ENCODE peak calls at places on chromosome 5, in five cellular contexts. One of them, this sample, is unnamed.

GRCh38 chr5:32193591-32193990 is 19.5 kb upstream of the GOLPH3 start:
- DNase-seq in AG04449: peak; percentile 42
- DNase-seq in right lobe of liver: peak; percentile 90
- DNase-seq in A673: peak; percentile 61
- DNase-seq in mucosa of descending colon: peak; percentile 86
- DNase-seq in this sample: peak; percentile 81

GRCh38 chr5:147522435-147522834 is 12.6 kb upstream of the DPYSL3 start:
- DNase-seq in right lobe of liver: no peak
- DNase-seq in mucosa of descending colon: no peak
- DNase-seq in AG04449: no peak
- DNase-seq in A673: peak; percentile 91
- DNase-seq in this sample: no peak

GRCh38 chr5:34717426-34718327 is 61.5 kb downstream of the RAI14 start:
- DNase-seq in right lobe of liver: no peak
- DNase-seq in AG04449: peak; percentile 97
- DNase-seq in mucosa of descending colon: no peak
- DNase-seq in A673: peak; percentile 57
- DNase-seq in this sample: no peak

GRCh38 chr5:143758750-143759149 is 53.2 kb upstream of the HMHB1 start:
- DNase-seq in A673: no peak
- DNase-seq in mucosa of descending colon: no peak
- DNase-seq in right lobe of liver: no peak
- DNase-seq in AG04449: no peak
- DNase-seq in this sample: no peak

GRCh38 chr5:43039468-43040286 is 442 bp downstream of the ANXA2R start:
- DNase-seq in AG04449: no peak
- DNase-seq in A673: peak; percentile 85
- DNase-seq in mucosa of descending colon: peak; percentile 71
- DNase-seq in right lobe of liver: peak; percentile 75
- DNase-seq in this sample: peak; percentile 65

GRCh38 chr5:141039061-141039460 is 12.1 kb upstream of the PCDHB1 start:
- DNase-seq in right lobe of liver: no peak
- DNase-seq in mucosa of descending colon: no peak
- DNase-seq in AG04449: no peak
- DNase-seq in A673: peak; percentile 5
- DNase-seq in this sample: no peak

GRCh38 chr5:139655727-139656271 is 7.7 kb downstream of the CXXC5 start:
- DNase-seq in mucosa of descending colon: peak; percentile 60
- DNase-seq in AG04449: no peak
- DNase-seq in right lobe of liver: peak; percentile 84
- DNase-seq in A673: no peak
- DNase-seq in this sample: no peak

GRCh38 chr5:40441733-40442132 is 238.0 kb upstream of the PTGER4 start:
- DNase-seq in AG04449: no peak
- DNase-seq in right lobe of liver: no peak
- DNase-seq in A673: no peak
- DNase-seq in mucosa of descending colon: peak; percentile 44
- DNase-seq in this sample: no peak

GRCh38 chr5:1038417-1039209 is 30.0 kb downstream of the NKD2 start:
- DNase-seq in AG04449: no peak
- DNase-seq in mucosa of descending colon: no peak
- DNase-seq in right lobe of liver: peak; percentile 37
- DNase-seq in A673: peak; percentile 96
- DNase-seq in this sample: no peak

GRCh38 chr5:158152151-158152550 is 293.2 kb upstream of the CLINT1 start:
- DNase-seq in right lobe of liver: no peak
- DNase-seq in A673: no peak
- DNase-seq in AG04449: no peak
- DNase-seq in mucosa of descending colon: no peak
- DNase-seq in this sample: no peak

GRCh38 chr5:102090770-102091169 is 205.3 kb downstream of the SLCO4C1 start:
- DNase-seq in A673: peak; percentile 58
- DNase-seq in mucosa of descending colon: no peak
- DNase-seq in right lobe of liver: no peak
- DNase-seq in AG04449: no peak
- DNase-seq in this sample: no peak

GRCh38 chr5:53877243-53877642 is 316.8 kb downstream of the NDUFS4 start:
- DNase-seq in mucosa of descending colon: no peak
- DNase-seq in AG04449: peak; percentile 54
- DNase-seq in right lobe of liver: no peak
- DNase-seq in A673: no peak
- DNase-seq in this sample: no peak

GRCh38 chr5:110852541-110852940 is 113.7 kb downstream of the SLC25A46 start:
- DNase-seq in right lobe of liver: no peak
- DNase-seq in AG04449: no peak
- DNase-seq in A673: no peak
- DNase-seq in mucosa of descending colon: no peak
- DNase-seq in this sample: no peak

GRCh38 chr5:131488463-131488862 is 146.6 kb downstream of the RAPGEF6 start:
- DNase-seq in mucosa of descending colon: no peak
- DNase-seq in right lobe of liver: no peak
- DNase-seq in AG04449: no peak
- DNase-seq in A673: no peak
- DNase-seq in this sample: no peak

GRCh38 chr5:155239803-155240202 is 226.2 kb downstream of the KIF4B start:
- DNase-seq in mucosa of descending colon: no peak
- DNase-seq in AG04449: no peak
- DNase-seq in A673: no peak
- DNase-seq in right lobe of liver: no peak
- DNase-seq in this sample: no peak

GRCh38 chr5:78647838-78648358 is 674 bp downstream of the LHFPL2 start:
- DNase-seq in mucosa of descending colon: peak; percentile 77
- DNase-seq in right lobe of liver: peak; percentile 69
- DNase-seq in AG04449: no peak
- DNase-seq in A673: peak; percentile 67
- DNase-seq in this sample: peak; percentile 76

GRCh38 chr5:116361171-116361967 is 213.3 kb downstream of the SEMA6A start:
- DNase-seq in A673: peak; percentile 54
- DNase-seq in right lobe of liver: peak; percentile 71
- DNase-seq in AG04449: no peak
- DNase-seq in mucosa of descending colon: peak; percentile 80
- DNase-seq in this sample: peak; percentile 77
- TF ChIP-seq CTCF in A673: peak; percentile 24
- TF ChIP-seq CTCF in right lobe of liver: peak; percentile 13
- TF ChIP-seq CTCF in AG04449: peak; percentile 6
- TF ChIP-seq CTCF in mucosa of descending colon: no peak
- TF ChIP-seq CTCF in this sample: no peak

GRCh38 chr5:112923988-112924387 is 2.0 kb upstream of the REEP5 start:
- DNase-seq in A673: no peak
- DNase-seq in right lobe of liver: no peak
- DNase-seq in AG04449: no peak
- DNase-seq in mucosa of descending colon: no peak
- DNase-seq in this sample: no peak

GRCh38 chr5:112918679-112919078 is 3.3 kb downstream of the REEP5 start:
- DNase-seq in AG04449: no peak
- DNase-seq in A673: no peak
- DNase-seq in mucosa of descending colon: no peak
- DNase-seq in right lobe of liver: no peak
- DNase-seq in this sample: no peak

GRCh38 chr5:112923148-112923917 is 1.3 kb upstream of the REEP5 start:
- DNase-seq in mucosa of descending colon: no peak
- DNase-seq in right lobe of liver: no peak
- DNase-seq in A673: no peak
- DNase-seq in AG04449: no peak
- DNase-seq in this sample: no peak

GRCh38 chr5:112921833-112922817 is at the start of gene REEP5:
- DNase-seq in A673: peak; percentile 93
- DNase-seq in right lobe of liver: peak; percentile 91
- DNase-seq in AG04449: no peak
- DNase-seq in mucosa of descending colon: peak; percentile 91
- DNase-seq in this sample: peak; percentile 85

GRCh38 chr5:112921031-112921832 is 795 bp downstream of the REEP5 start:
- DNase-seq in right lobe of liver: peak; percentile 81
- DNase-seq in mucosa of descending colon: peak; percentile 82
- DNase-seq in A673: peak; percentile 85
- DNase-seq in AG04449: no peak
- DNase-seq in this sample: peak; percentile 42
- TF ChIP-seq CTCF in right lobe of liver: peak; percentile 6
- TF ChIP-seq CTCF in mucosa of descending colon: no peak
- TF ChIP-seq CTCF in A673: no peak
- TF ChIP-seq CTCF in AG04449: peak; percentile 5
- TF ChIP-seq CTCF in this sample: no peak

DNA sequence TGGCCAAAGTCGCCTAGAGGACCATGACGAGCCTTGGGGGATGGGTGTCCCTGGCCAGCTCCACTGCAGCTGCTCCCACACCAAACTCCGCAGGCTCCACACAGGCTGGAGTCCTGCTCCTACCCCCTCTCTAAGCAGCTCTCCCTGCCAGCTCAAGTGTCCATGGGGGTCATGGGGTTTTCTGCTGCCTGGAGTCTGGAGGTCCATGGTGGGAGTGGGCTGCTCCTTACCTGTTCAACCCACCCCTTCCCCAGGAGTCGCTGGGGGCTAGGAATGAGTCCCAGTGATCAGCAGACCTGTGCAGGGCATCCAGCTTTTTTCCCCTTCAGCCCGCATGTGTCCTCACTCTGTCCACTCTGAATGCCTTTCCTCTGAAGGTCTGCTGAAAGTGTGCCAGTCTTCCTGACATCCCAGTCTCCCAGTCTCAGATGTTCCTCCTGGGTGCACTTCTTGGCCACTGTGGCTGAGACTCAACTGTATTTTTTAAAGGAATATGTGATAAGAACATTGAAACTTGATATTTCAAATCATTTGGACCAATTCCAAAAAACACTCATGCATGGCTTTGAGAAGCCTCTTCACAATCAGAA is 261.3 kb upstream of the ANKH start:
- DNase-seq in right lobe of liver: no peak
- DNase-seq in mucosa of descending colon: no peak
- DNase-seq in AG04449: no peak
- DNase-seq in A673: no peak
- DNase-seq in this sample: no peak
- TF ChIP-seq CTCF in right lobe of liver: no peak
- TF ChIP-seq CTCF in mucosa of descending colon: no peak
- TF ChIP-seq CTCF in AG04449: no peak
- TF ChIP-seq CTCF in A673: no peak
- TF ChIP-seq CTCF in this sample: no peak

GRCh38 chr5:178859625-178860521 is at the start of gene ZNF354B:
- DNase-seq in mucosa of descending colon: peak; percentile 92
- DNase-seq in right lobe of liver: peak; percentile 94
- DNase-seq in A673: peak; percentile 94
- DNase-seq in AG04449: peak; percentile 54
- DNase-seq in this sample: peak; percentile 81
- TF ChIP-seq CTCF in mucosa of descending colon: no peak
- TF ChIP-seq CTCF in right lobe of liver: peak; percentile 22
- TF ChIP-seq CTCF in A673: no peak
- TF ChIP-seq CTCF in AG04449: peak; percentile 15
- TF ChIP-seq CTCF in this sample: no peak

DNA sequence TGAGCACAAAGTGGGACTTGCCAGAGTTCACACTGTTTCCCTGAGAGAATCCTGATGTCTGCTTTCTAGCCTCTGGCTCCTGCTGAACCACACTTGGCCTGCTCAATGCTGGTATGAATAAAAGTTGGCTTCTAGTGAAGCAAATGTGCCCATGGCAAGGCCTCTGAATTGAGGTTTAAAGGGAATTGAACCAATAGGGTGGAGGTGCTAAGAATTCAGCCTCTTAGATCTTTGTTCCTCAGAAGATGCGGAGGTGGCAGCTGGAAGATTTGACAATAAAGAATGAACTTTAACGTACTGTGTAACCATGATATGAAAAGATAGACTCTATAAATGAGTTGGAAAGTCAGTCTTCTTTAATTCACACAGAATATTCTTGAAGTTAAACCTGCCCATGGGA is 57.2 kb downstream of the RASGRF2 start:
- DNase-seq in right lobe of liver: no peak
- DNase-seq in AG04449: no peak
- DNase-seq in A673: no peak
- DNase-seq in mucosa of descending colon: no peak
- DNase-seq in this sample: no peak
- TF ChIP-seq CTCF in right lobe of liver: no peak
- TF ChIP-seq CTCF in AG04449: no peak
- TF ChIP-seq CTCF in A673: no peak
- TF ChIP-seq CTCF in mucosa of descending colon: no peak
- TF ChIP-seq CTCF in this sample: no peak

GRCh38 chr5:9512452-9512851 is 33.4 kb downstream of the SEMA5A start:
- DNase-seq in right lobe of liver: no peak
- DNase-seq in AG04449: no peak
- DNase-seq in mucosa of descending colon: no peak
- DNase-seq in A673: no peak
- DNase-seq in this sample: no peak
- TF ChIP-seq CTCF in right lobe of liver: no peak
- TF ChIP-seq CTCF in AG04449: no peak
- TF ChIP-seq CTCF in mucosa of descending colon: no peak
- TF ChIP-seq CTCF in A673: no peak
- TF ChIP-seq CTCF in this sample: no peak

DNA sequence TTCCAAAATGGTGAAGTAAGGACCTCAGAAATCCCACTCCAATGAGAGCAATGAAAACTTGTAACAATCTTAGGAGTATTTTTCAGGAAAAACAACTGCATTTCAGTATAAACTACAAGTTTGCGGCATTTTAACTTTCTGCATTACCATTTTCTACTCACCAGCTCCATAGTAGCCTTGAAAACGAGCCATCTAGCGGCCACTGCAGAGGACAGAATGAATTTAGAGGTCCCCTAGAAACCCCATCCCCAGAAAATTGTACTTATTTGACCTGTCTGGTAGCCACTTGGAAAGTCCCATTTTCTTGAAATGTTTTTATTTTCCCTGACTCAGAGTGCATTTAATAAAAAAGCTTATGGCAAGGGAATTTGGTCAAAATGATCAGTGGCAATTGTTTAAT is 205.4 kb upstream of the ITGA1 start:
- DNase-seq in AG04449: no peak
- DNase-seq in A673: no peak
- DNase-seq in right lobe of liver: no peak
- DNase-seq in mucosa of descending colon: no peak
- DNase-seq in this sample: no peak
- TF ChIP-seq CTCF in AG04449: no peak
- TF ChIP-seq CTCF in A673: no peak
- TF ChIP-seq CTCF in right lobe of liver: no peak
- TF ChIP-seq CTCF in mucosa of descending colon: no peak
- TF ChIP-seq CTCF in this sample: no peak

GRCh38 chr5:112119527-112119926 is 299.6 kb downstream of the EPB41L4A start:
- DNase-seq in AG04449: no peak
- DNase-seq in mucosa of descending colon: no peak
- DNase-seq in A673: no peak
- DNase-seq in right lobe of liver: no peak
- DNase-seq in this sample: no peak
- TF ChIP-seq CTCF in AG04449: no peak
- TF ChIP-seq CTCF in mucosa of descending colon: no peak
- TF ChIP-seq CTCF in A673: no peak
- TF ChIP-seq CTCF in right lobe of liver: no peak
- TF ChIP-seq CTCF in this sample: no peak

GRCh38 chr5:127563133-127563532 is 45.7 kb downstream of the PRRC1 start:
- DNase-seq in AG04449: no peak
- DNase-seq in mucosa of descending colon: no peak
- DNase-seq in right lobe of liver: no peak
- DNase-seq in A673: no peak
- DNase-seq in this sample: no peak

GRCh38 chr5:127565586-127566270 is 48.3 kb downstream of the PRRC1 start:
- DNase-seq in A673: no peak
- DNase-seq in right lobe of liver: no peak
- DNase-seq in mucosa of descending colon: no peak
- DNase-seq in AG04449: no peak
- DNase-seq in this sample: no peak

GRCh38 chr5:127561254-127561653 is 43.8 kb downstream of the PRRC1 start:
- DNase-seq in right lobe of liver: no peak
- DNase-seq in mucosa of descending colon: no peak
- DNase-seq in AG04449: peak; percentile 51
- DNase-seq in A673: no peak
- DNase-seq in this sample: no peak

GRCh38 chr5:127564002-127564769 is 46.7 kb downstream of the PRRC1 start:
- DNase-seq in mucosa of descending colon: no peak
- DNase-seq in A673: peak; percentile 68
- DNase-seq in right lobe of liver: no peak
- DNase-seq in AG04449: no peak
- DNase-seq in this sample: no peak

GRCh38 chr5:127562252-127562651 is 44.8 kb downstream of the PRRC1 start:
- DNase-seq in A673: peak; percentile 2
- DNase-seq in AG04449: no peak
- DNase-seq in mucosa of descending colon: no peak
- DNase-seq in right lobe of liver: no peak
- DNase-seq in this sample: no peak
- TF ChIP-seq CTCF in A673: peak; percentile 25
- TF ChIP-seq CTCF in AG04449: no peak
- TF ChIP-seq CTCF in mucosa of descending colon: no peak
- TF ChIP-seq CTCF in right lobe of liver: no peak
- TF ChIP-seq CTCF in this sample: no peak

This sample was measured in mesothelial cell of epicardium.